ENCODE peak calls at places on chromosomes 12 and 14, in nine cellular contexts. G, M, S, R, W, C, B, A and U are unnamed samples.

GRCh38 chr12:49059385-49060232 is 985 bp downstream of the KMT2D start:
- DNase-seq in G (peak), M (no peak), S (peak), R (peak), W (peak), C (no peak), B (peak), A (no peak), U (peak)

GRCh38 chr12:22230280-22230794 is 104.2 kb downstream of the ST8SIA1 start:
- DNase-seq in G (no peak), M (no peak), S (peak), R (no peak), W (no peak), C (no peak), B (peak), A (no peak), U (no peak)

GRCh38 chr12:12645485-12645884 is 33.8 kb downstream of the CREBL2 start:
- DNase-seq in G (peak), M (no peak), S (peak), R (no peak), W (no peak), C (no peak), B (no peak), A (peak), U (no peak)

GRCh38 chr14:73725116-73726024 is 11.2 kb upstream of the PNMA1 start:
- DNase-seq in G (no peak), M (no peak), S (no peak), R (no peak), W (no peak), C (no peak), B (no peak), A (no peak), U (no peak)

GRCh38 chr14:20998674-20999366 is at the start of gene SLC39A2:
- DNase-seq in G (no peak), M (peak), S (peak), R (no peak), W (no peak), C (peak), B (no peak), A (no peak), U (no peak)

GRCh38 chr12:47868041-47868440 is 36.8 kb downstream of the VDR start:
- DNase-seq in G (no peak), M (no peak), S (no peak), R (no peak), W (no peak), C (no peak), B (no peak), A (no peak), U (no peak)

GRCh38 chr12:82650627-82651337 is 35.9 kb upstream of the TMTC2 start:
- DNase-seq in G (no peak), M (no peak), S (peak), R (no peak), W (no peak), C (no peak), B (peak), A (no peak), U (no peak)

GRCh38 chr14:65879218-65880009 is 466.9 kb downstream of the FUT8 start:
- DNase-seq in G (no peak), M (no peak), S (peak), R (no peak), W (no peak), C (no peak), B (peak), A (no peak), U (no peak)

GRCh38 chr14:90302529-90303303 is 29.0 kb downstream of the NRDE2 start:
- DNase-seq in G (no peak), M (no peak), S (no peak), R (no peak), W (no peak), C (no peak), B (no peak), A (no peak), U (no peak)

GRCh38 chr12:52156310-52156709 is 35.5 kb downstream of the KRT80 start:
- DNase-seq in G (no peak), M (no peak), S (peak), R (no peak), W (no peak), C (no peak), B (no peak), A (no peak), U (no peak)

GRCh38 chr12:32462908-32463307 is 63.5 kb downstream of the FGD4 start:
- DNase-seq in G (no peak), M (no peak), S (no peak), R (no peak), W (no peak), C (no peak), B (no peak), A (no peak), U (no peak)

GRCh38 chr14:79404874-79405273 is 806.4 kb downstream of the DIO2 start:
- DNase-seq in G (no peak), M (no peak), S (no peak), R (no peak), W (no peak), C (no peak), B (no peak), A (no peak), U (no peak)

GRCh38 chr14:24119691-24120090 is 4.9 kb upstream of the NRL start:
- DNase-seq in G (no peak), M (no peak), S (no peak), R (no peak), W (no peak), C (no peak), B (no peak), A (no peak), U (no peak)

GRCh38 chr12:124183172-124183571 is 111.7 kb upstream of the RFLNA start:
- DNase-seq in G (no peak), M (no peak), S (no peak), R (no peak), W (no peak), C (no peak), B (no peak), A (no peak), U (no peak)

GRCh38 chr12:12365931-12366431 is 9.1 kb downstream of the BORCS5 start:
- DNase-seq in G (no peak), M (no peak), S (no peak), R (no peak), W (no peak), C (no peak), B (no peak), A (no peak), U (no peak)

GRCh38 chr12:116160883-116161458 is 116.5 kb downstream of the MED13L start:
- DNase-seq in G (no peak), M (no peak), S (no peak), R (no peak), W (no peak), C (no peak), B (no peak), A (no peak), U (no peak)

GRCh38 chr12:82756303-82756702 is 69.6 kb downstream of the TMTC2 start:
- DNase-seq in G (no peak), M (no peak), S (no peak), R (no peak), W (no peak), C (no peak), B (no peak), A (no peak), U (no peak)

GRCh38 chr14:53551862-53552261 is 398.7 kb upstream of the DDHD1 start:
- DNase-seq in G (no peak), M (no peak), S (no peak), R (no peak), W (no peak), C (no peak), B (no peak), A (no peak), U (no peak)

GRCh38 chr12:52611080-52611468 is 7.3 kb downstream of the KRT73 start:
- DNase-seq in G (no peak), M (no peak), S (no peak), R (peak), W (no peak), C (peak), B (no peak), A (no peak), U (no peak)

GRCh38 chr12:96212456-96213375 is 18.5 kb downstream of the ELK3 start:
- DNase-seq in G (no peak), M (no peak), S (no peak), R (no peak), W (peak), C (peak), B (no peak), A (no peak), U (no peak)

GRCh38 chr12:121501946-121502345 is 78.9 kb downstream of the KDM2B start:
- DNase-seq in G (no peak), M (no peak), S (no peak), R (no peak), W (no peak), C (no peak), B (no peak), A (no peak), U (no peak)

GRCh38 chr12:121729021-121729420 is 16.5 kb downstream of the TMEM120B start:
- DNase-seq in G (no peak), M (no peak), S (no peak), R (no peak), W (no peak), C (no peak), B (no peak), A (no peak), U (no peak)

GRCh38 chr14:23069413-23069806 is 12.1 kb upstream of the CDH24 start:
- DNase-seq in G (no peak), M (no peak), S (no peak), R (no peak), W (no peak), C (no peak), B (no peak), A (no peak), U (no peak)

GRCh38 chr12:77723308-77723707 is 107.4 kb upstream of the NAV3 start:
- DNase-seq in G (no peak), M (peak), S (no peak), R (no peak), W (no peak), C (no peak), B (no peak), A (no peak), U (no peak)

GRCh38 chr14:81464253-81465001 is 64.3 kb upstream of the STON2 start:
- DNase-seq in G (peak), M (peak), S (peak), R (no peak), W (peak), C (no peak), B (peak), A (peak), U (no peak)

GRCh38 chr14:76055330-76055729 is 69.8 kb downstream of the IFT43 start:
- DNase-seq in G (no peak), M (no peak), S (no peak), R (no peak), W (no peak), C (no peak), B (no peak), A (no peak), U (no peak)

GRCh38 chr12:21577516-21577915 is 27.1 kb downstream of the GYS2 start:
- DNase-seq in G (no peak), M (no peak), S (no peak), R (no peak), W (no peak), C (no peak), B (no peak), A (no peak), U (no peak)

GRCh38 chr14:60532442-60532841 is 23.5 kb downstream of the SIX6 start:
- DNase-seq in G (no peak), M (no peak), S (peak), R (no peak), W (no peak), C (no peak), B (no peak), A (no peak), U (no peak)

GRCh38 chr14:77025744-77026165 is 2.8 kb downstream of the IRF2BPL start:
- DNase-seq in G (no peak), M (no peak), S (no peak), R (no peak), W (no peak), C (no peak), B (no peak), A (no peak), U (no peak)

GRCh38 chr14:69093551-69094421 is 59.1 kb downstream of the DCAF5 start:
- DNase-seq in G (no peak), M (peak), S (peak), R (no peak), W (no peak), C (no peak), B (no peak), A (no peak), U (no peak)

GRCh38 chr12:119302334-119303132 is 32.0 kb upstream of the CCDC60 start:
- DNase-seq in G (no peak), M (no peak), S (no peak), R (no peak), W (no peak), C (no peak), B (no peak), A (no peak), U (no peak)

GRCh38 chr12:70365648-70366518 is at the start of gene KCNMB4:
- DNase-seq in G (peak), M (peak), S (peak), R (no peak), W (peak), C (no peak), B (peak), A (peak), U (peak)

GRCh38 chr12:42059127-42059526 is 85.5 kb downstream of the GXYLT1 start:
- DNase-seq in G (no peak), M (no peak), S (no peak), R (no peak), W (no peak), C (no peak), B (no peak), A (no peak), U (no peak)

GRCh38 chr12:13718271-13718670 is 263.1 kb downstream of the GRIN2B start:
- DNase-seq in G (no peak), M (no peak), S (no peak), R (no peak), W (no peak), C (no peak), B (no peak), A (no peak), U (no peak)

GRCh38 chr12:20549115-20549719 is 145.9 kb upstream of the SLCO1C1 start:
- DNase-seq in G (no peak), M (no peak), S (peak), R (no peak), W (no peak), C (no peak), B (peak), A (no peak), U (no peak)

GRCh38 chr12:52280796-52281560 is 6.5 kb downstream of the KRT86 start:
- DNase-seq in G (no peak), M (peak), S (peak), R (peak), W (no peak), C (peak), B (peak), A (no peak), U (peak)

GRCh38 chr12:101076940-101077351 is 133.1 kb downstream of the SLC5A8 start:
- DNase-seq in G (no peak), M (no peak), S (no peak), R (no peak), W (no peak), C (no peak), B (no peak), A (no peak), U (no peak)

GRCh38 chr12:29149691-29150382 is 759 bp downstream of the FAR2 start:
- DNase-seq in G (no peak), M (no peak), S (no peak), R (no peak), W (peak), C (no peak), B (no peak), A (no peak), U (peak)

GRCh38 chr12:29146201-29146600 is 2.9 kb upstream of the FAR2 start:
- DNase-seq in G (no peak), M (no peak), S (no peak), R (no peak), W (no peak), C (no peak), B (no peak), A (no peak), U (no peak)

GRCh38 chr12:29148065-29148957 is 767 bp upstream of the FAR2 start:
- DNase-seq in G (no peak), M (no peak), S (peak), R (no peak), W (peak), C (peak), B (peak), A (no peak), U (no peak)

GRCh38 chr12:29152223-29152868 is 3.3 kb downstream of the FAR2 start:
- DNase-seq in G (no peak), M (no peak), S (no peak), R (no peak), W (no peak), C (no peak), B (no peak), A (no peak), U (no peak)

DNA sequence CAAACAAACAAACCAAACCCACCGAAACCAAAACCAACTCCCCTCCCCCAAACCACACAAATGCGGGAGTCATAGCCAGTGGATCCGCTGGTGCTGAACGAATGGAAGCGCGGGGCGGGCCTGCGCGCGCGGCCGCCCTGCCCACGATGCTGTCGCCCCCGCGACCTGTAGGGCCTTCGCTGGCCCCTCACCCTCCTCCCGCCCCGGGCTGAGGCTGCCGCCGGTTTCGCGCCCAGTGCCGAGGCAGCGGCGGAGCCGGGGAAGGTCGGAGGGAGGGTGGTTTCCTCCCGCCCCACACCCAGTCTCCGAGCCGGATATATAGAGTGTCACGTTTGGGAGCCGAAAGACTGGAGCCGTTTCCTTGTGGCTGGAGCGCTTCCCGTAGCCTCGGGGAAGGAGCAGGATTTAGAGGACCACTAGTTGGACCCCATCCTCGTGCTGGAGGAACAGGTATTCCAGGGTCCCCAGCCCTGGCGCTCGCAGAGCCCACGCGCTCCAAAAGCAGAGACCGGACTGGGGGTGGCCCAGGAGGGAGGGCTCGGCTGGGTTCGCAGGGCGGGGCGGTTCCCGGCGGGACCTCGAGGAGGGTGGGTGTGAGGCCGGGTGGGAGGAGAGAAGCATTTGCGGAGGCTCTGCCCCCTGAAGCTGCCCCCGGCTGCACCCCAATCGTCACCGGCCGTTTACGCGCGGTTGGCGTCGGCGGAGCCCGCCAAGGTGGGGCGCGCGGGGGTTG is at the start of gene FAR2:
- DNase-seq in G (peak), M (no peak), S (peak), R (no peak), W (peak), C (no peak), B (peak), A (peak), U (no peak)
- H3K27ac ChIP-seq in G (peak), M (peak), S (peak), R (peak), W (peak), C (peak), B (peak), A (peak), U (no peak)

GRCh38 chr12:111458773-111459172 is 53.0 kb downstream of the SH2B3 start:
- DNase-seq in G (no peak), M (no peak), S (no peak), R (no peak), W (no peak), C (no peak), B (no peak), A (no peak), U (no peak)

GRCh38 chr12:111457071-111457470 is 51.3 kb downstream of the SH2B3 start:
- DNase-seq in G (no peak), M (no peak), S (no peak), R (no peak), W (no peak), C (no peak), B (no peak), A (no peak), U (no peak)

GRCh38 chr12:111467092-111467861 is 61.6 kb downstream of the SH2B3 start:
- DNase-seq in G (no peak), M (no peak), S (no peak), R (no peak), W (no peak), C (no peak), B (no peak), A (no peak), U (no peak)

GRCh38 chr12:111457577-111457976 is 51.9 kb downstream of the SH2B3 start:
- DNase-seq in G (no peak), M (no peak), S (no peak), R (no peak), W (no peak), C (no peak), B (no peak), A (no peak), U (no peak)

GRCh38 chr12:111462134-111462821 is 56.6 kb downstream of the SH2B3 start:
- DNase-seq in G (no peak), M (no peak), S (no peak), R (no peak), W (no peak), C (no peak), B (no peak), A (no peak), U (no peak)
- H3K27ac ChIP-seq in G (no peak), M (no peak), S (no peak), R (no peak), W (no peak), C (no peak), B (no peak), A (no peak), U (no peak)

GRCh38 chr14:101360045-101360931 is 201.0 kb upstream of the DIO3 start:
- DNase-seq in G (no peak), M (peak), S (no peak), R (peak), W (peak), C (peak), B (no peak), A (no peak), U (no peak)
- H3K27ac ChIP-seq in G (no peak), M (peak), S (no peak), R (peak), W (no peak), C (peak), B (no peak), A (no peak), U (no peak)

GRCh38 chr12:63989301-63989845 is 144.9 kb downstream of the SRGAP1 start:
- DNase-seq in G (no peak), M (no peak), S (no peak), R (no peak), W (no peak), C (no peak), B (no peak), A (no peak), U (no peak)

GRCh38 chr12:63985945-63986344 is 141.4 kb downstream of the SRGAP1 start:
- DNase-seq in G (no peak), M (no peak), S (no peak), R (no peak), W (no peak), C (no peak), B (no peak), A (no peak), U (no peak)

GRCh38 chr12:63982787-63983186 is 138.3 kb downstream of the SRGAP1 start:
- DNase-seq in G (no peak), M (no peak), S (no peak), R (no peak), W (no peak), C (no peak), B (no peak), A (no peak), U (no peak)

GRCh38 chr12:63980211-63980610 is 135.7 kb downstream of the SRGAP1 start:
- DNase-seq in G (no peak), M (no peak), S (peak), R (no peak), W (no peak), C (no peak), B (no peak), A (no peak), U (no peak)

DNA sequence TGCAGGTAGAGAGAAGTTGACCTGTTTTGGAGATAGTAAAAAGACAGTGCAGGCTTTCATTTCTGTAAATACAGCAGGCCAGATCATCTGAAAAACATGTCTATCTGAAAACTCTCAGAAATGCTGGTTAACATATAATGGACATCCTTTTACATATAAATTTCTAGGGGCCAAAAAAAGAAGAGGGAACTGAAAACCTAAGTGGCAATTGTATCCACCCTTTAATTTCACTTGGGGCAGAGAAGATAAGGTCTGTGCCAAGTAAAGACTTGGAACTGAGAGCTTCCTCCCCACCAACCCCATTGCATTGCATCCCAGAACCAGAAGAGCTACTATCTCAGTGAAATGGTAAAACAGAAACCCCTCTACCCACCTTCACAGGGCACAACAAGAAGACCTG is 141.0 kb downstream of the SRGAP1 start:
- DNase-seq in G (no peak), M (no peak), S (no peak), R (no peak), W (no peak), C (no peak), B (no peak), A (no peak), U (no peak)
- H3K27ac ChIP-seq in G (no peak), M (no peak), S (no peak), R (no peak), W (no peak), C (no peak), B (no peak), A (no peak), U (no peak)